ENCODE peak calls at places on chromosomes 12 and 14, in eight cellular contexts. N is lower lobe of right lung, T is foreskin fibroblast, G is A549, F is cardiac muscle cell, M is choroid plexus epithelial cell, O is tibial artery, P is GM20000. C is an unnamed sample.

GRCh38 chr12:15691372-15691771 is 97.8 kb downstream of the EPS8 start:
- DNase-seq in N (no peak), T (no peak), G (no peak), F (no peak), M (no peak), O (no peak), P (no peak), C (no peak)

GRCh38 chr12:106581543-106582263 is 1.1 kb upstream of the RFX4 start:
- DNase-seq in N (peak; percentile 46), T (no peak), G (no peak), F (peak; percentile 79), M (peak; percentile 18), O (no peak), P (peak; percentile 34), C (peak; percentile 63)

GRCh38 chr14:105849933-105850626 is 323.7 kb downstream of the TMEM121 start:
- DNase-seq in N (no peak), T (no peak), G (no peak), F (no peak), M (no peak), O (no peak), P (peak; percentile 2), C (no peak)

GRCh38 chr14:53152909-53153701 is at the start of gene DDHD1:
- DNase-seq in N (peak; percentile 86), T (peak; percentile 65), G (peak; percentile 71), F (peak; percentile 88), M (peak; percentile 51), O (peak; percentile 87), P (peak; percentile 96), C (peak; percentile 61)

GRCh38 chr14:61101803-61102548 is 120.9 kb downstream of the SLC38A6 start:
- DNase-seq in N (no peak), T (peak; percentile 67), G (peak; percentile 38), F (peak; percentile 36), M (peak; percentile 75), O (no peak), P (peak; percentile 23), C (no peak)

GRCh38 chr12:499837-500458 is 40.2 kb downstream of the B4GALNT3 start:
- DNase-seq in N (no peak), T (no peak), G (no peak), F (no peak), M (no peak), O (no peak), P (no peak), C (no peak)

GRCh38 chr12:122474324-122474716 is 26.4 kb downstream of the ZCCHC8 start:
- DNase-seq in N (no peak), T (no peak), G (no peak), F (no peak), M (no peak), O (no peak), P (no peak), C (no peak)

GRCh38 chr12:64088431-64089349 is 133.4 kb downstream of the KICS2 start:
- DNase-seq in N (no peak), T (peak; percentile 95), G (peak; percentile 94), F (peak; percentile 47), M (peak; percentile 97), O (peak; percentile 74), P (no peak), C (no peak)

GRCh38 chr12:85621041-85621440 is 215.2 kb downstream of the RASSF9 start:
- DNase-seq in N (no peak), T (no peak), G (no peak), F (no peak), M (no peak), O (no peak), P (no peak), C (no peak)

GRCh38 chr14:71437870-71438269 is 494.4 kb upstream of the RGS6 start:
- DNase-seq in N (no peak), T (no peak), G (no peak), F (no peak), M (no peak), O (no peak), P (no peak), C (no peak)

GRCh38 chr14:52031781-52032180 is 37.1 kb downstream of the NID2 start:
- DNase-seq in N (no peak), T (peak; percentile 92), G (no peak), F (no peak), M (peak; percentile 74), O (peak; percentile 78), P (no peak), C (no peak)

GRCh38 chr12:124684496-124684895 is 117.1 kb upstream of the NCOR2 start:
- DNase-seq in N (no peak), T (no peak), G (no peak), F (no peak), M (no peak), O (no peak), P (no peak), C (no peak)

GRCh38 chr12:123546281-123546680 is 12.8 kb upstream of the RILPL1 start:
- DNase-seq in N (no peak), T (peak; percentile 41), G (no peak), F (no peak), M (peak; percentile 18), O (no peak), P (no peak), C (no peak)

GRCh38 chr14:88598097-88598675 is 35.3 kb downstream of the ZC3H14 start:
- DNase-seq in N (no peak), T (no peak), G (no peak), F (no peak), M (no peak), O (no peak), P (no peak), C (no peak)

GRCh38 chr12:6264402-6265037 is 46.0 kb upstream of the PLEKHG6 start:
- DNase-seq in N (peak; percentile 81), T (no peak), G (no peak), F (no peak), M (peak; percentile 49), O (no peak), P (no peak), C (no peak)

GRCh38 chr12:6266431-6267006 is 44.0 kb upstream of the PLEKHG6 start:
- DNase-seq in N (peak; percentile 85), T (no peak), G (no peak), F (no peak), M (no peak), O (no peak), P (no peak), C (no peak)

GRCh38 chr12:6268484-6269157 is 41.9 kb upstream of the PLEKHG6 start:
- DNase-seq in N (no peak), T (no peak), G (no peak), F (no peak), M (no peak), O (no peak), P (no peak), C (no peak)

GRCh38 chr12:6265038-6265405 is 45.5 kb upstream of the PLEKHG6 start:
- DNase-seq in N (peak; percentile 51), T (no peak), G (no peak), F (no peak), M (no peak), O (no peak), P (no peak), C (no peak)

GRCh38 chr12:6267007-6267721 is 43.3 kb upstream of the PLEKHG6 start:
- DNase-seq in N (peak; percentile 56), T (peak; percentile 29), G (no peak), F (no peak), M (no peak), O (no peak), P (no peak), C (no peak)
- TF ChIP-seq CTCF in N (no peak), T (no peak), G (no peak), F (no peak), M (no peak), O (no peak), P (no peak), C (no peak)

GRCh38 chr14:76581592-76581991 is 179.7 kb upstream of the VASH1 start:
- DNase-seq in N (no peak), T (no peak), G (no peak), F (no peak), M (no peak), O (no peak), P (no peak), C (no peak)
- TF ChIP-seq CTCF in N (no peak), T (no peak), G (no peak), F (no peak), M (no peak), O (no peak), P (no peak), C (no peak)

GRCh38 chr12:53302903-53303302 is 3.4 kb downstream of the MYG1 start:
- DNase-seq in N (no peak), T (no peak), G (no peak), F (no peak), M (no peak), O (no peak), P (no peak), C (no peak)

GRCh38 chr12:53298154-53298553 is 1.3 kb upstream of the MYG1 start:
- DNase-seq in N (no peak), T (peak; percentile 78), G (no peak), F (no peak), M (peak; percentile 93), O (no peak), P (no peak), C (no peak)

GRCh38 chr12:53300187-53300586 is 692 bp downstream of the MYG1 start:
- DNase-seq in N (no peak), T (peak; percentile 32), G (peak; percentile 35), F (peak; percentile 5), M (peak; percentile 68), O (no peak), P (no peak), C (no peak)

GRCh38 chr12:53299101-53299453 is 418 bp upstream of the MYG1 start:
- DNase-seq in N (peak; percentile 62), T (peak; percentile 66), G (peak; percentile 67), F (no peak), M (peak; percentile 90), O (no peak), P (no peak), C (no peak)

DNA sequence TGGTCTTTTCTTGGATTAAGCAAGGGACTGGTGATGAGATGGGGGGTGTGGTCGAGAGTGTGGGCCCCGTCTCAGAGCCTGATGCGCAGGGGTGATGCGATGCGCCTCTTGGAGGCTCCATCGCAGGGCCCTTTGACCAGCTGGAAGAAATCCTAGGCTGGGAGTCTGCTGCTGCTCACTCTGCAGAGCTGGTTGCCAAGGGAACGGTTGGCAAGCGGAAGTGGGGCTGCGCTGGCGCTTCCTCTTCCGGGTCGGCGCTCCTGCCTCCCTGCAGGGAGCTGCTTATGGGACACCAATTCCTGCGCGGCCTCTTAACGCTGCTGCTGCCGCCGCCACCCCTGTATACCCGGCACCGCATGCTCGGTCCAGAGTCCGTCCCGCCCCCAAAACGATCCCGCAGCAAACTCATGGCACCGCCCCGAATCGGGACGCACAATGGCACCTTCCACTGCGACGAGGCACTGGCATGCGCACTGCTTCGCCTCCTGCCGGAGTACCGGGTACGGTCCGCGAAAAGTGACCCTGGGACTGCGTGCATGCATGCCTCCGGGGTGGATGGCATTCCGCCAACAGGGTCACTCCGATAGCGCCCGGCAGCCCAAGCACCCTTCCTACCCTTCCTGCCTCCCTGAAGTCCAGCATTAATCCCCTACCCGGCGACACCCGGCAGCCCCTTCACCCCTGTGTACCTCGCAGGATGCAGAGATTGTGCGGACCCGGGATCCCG is at the start of gene MYG1:
- DNase-seq in N (peak; percentile 94), T (peak; percentile 85), G (peak; percentile 95), F (peak; percentile 91), M (peak; percentile 90), O (peak; percentile 91), P (peak; percentile 82), C (peak; percentile 78)
- TF ChIP-seq CTCF in N (peak; percentile 23), T (no peak), G (no peak), F (peak; percentile 30), M (peak; percentile 47), O (peak; percentile 21), P (no peak), C (no peak)

DNA sequence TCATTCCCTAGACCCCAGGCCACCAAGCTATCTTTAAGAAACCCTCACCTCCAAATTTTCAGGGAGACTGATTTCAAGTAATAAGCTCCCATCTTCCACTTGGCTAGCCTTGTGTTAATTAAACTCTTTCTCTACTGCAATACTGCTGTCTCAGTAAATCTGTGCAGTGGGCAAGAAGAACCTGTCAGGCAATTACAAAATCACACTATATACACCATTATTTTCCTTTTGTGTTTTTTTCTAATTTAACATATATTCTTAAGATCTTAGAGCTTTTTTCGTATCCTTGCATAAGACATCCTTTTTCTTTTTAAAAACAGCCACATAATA is 7.7 kb upstream of the GOLGA5 start:
- DNase-seq in N (no peak), T (no peak), G (no peak), F (no peak), M (no peak), O (no peak), P (no peak), C (no peak)
- TF ChIP-seq CTCF in N (no peak), T (no peak), G (no peak), F (no peak), M (no peak), O (no peak), P (no peak), C (no peak)